ENCODE peak calls at places on chromosome 22, in four cellular contexts. One of them, this sample, is unnamed.

GRCh38 chr22:24466831-24467249 is 28.3 kb upstream of the UPB1 start:
- DNase-seq in IMR-90: peak; percentile 74
- DNase-seq in K562: peak; percentile 27
- DNase-seq in keratinocyte: no peak
- DNase-seq in this sample: peak; percentile 94

GRCh38 chr22:35301370-35301874 is 1.7 kb downstream of the TOM1 start:
- DNase-seq in IMR-90: peak; percentile 96
- DNase-seq in K562: peak; percentile 32
- DNase-seq in keratinocyte: peak; percentile 42
- DNase-seq in this sample: no peak

GRCh38 chr22:42297778-42298177 is 27.3 kb upstream of the TCF20 start:
- DNase-seq in IMR-90: no peak
- DNase-seq in K562: no peak
- DNase-seq in keratinocyte: no peak
- DNase-seq in this sample: no peak

GRCh38 chr22:40231618-40232313 is 54.0 kb downstream of the TNRC6B start:
- DNase-seq in IMR-90: no peak
- DNase-seq in K562: no peak
- DNase-seq in keratinocyte: no peak
- DNase-seq in this sample: no peak

GRCh38 chr22:42281706-42282251 is 11.3 kb upstream of the TCF20 start:
- DNase-seq in IMR-90: no peak
- DNase-seq in K562: no peak
- DNase-seq in keratinocyte: no peak
- DNase-seq in this sample: no peak

GRCh38 chr22:29979645-29980303 is 96.8 kb downstream of the MTMR3 start:
- DNase-seq in IMR-90: no peak
- DNase-seq in K562: no peak
- DNase-seq in keratinocyte: no peak
- DNase-seq in this sample: no peak

GRCh38 chr22:39306456-39307361 is 12.7 kb downstream of the RPL3 start:
- DNase-seq in IMR-90: no peak
- DNase-seq in K562: peak; percentile 68
- DNase-seq in keratinocyte: no peak
- DNase-seq in this sample: peak; percentile 71

GRCh38 chr22:28922540-28923244 is 39.3 kb downstream of the ZNRF3 start:
- DNase-seq in IMR-90: no peak
- DNase-seq in K562: no peak
- DNase-seq in keratinocyte: no peak
- DNase-seq in this sample: no peak

GRCh38 chr22:50732681-50733080 is 5.3 kb upstream of the ACR start:
- DNase-seq in IMR-90: no peak
- DNase-seq in K562: no peak
- DNase-seq in keratinocyte: no peak
- DNase-seq in this sample: no peak
- H3K9me1 ChIP-seq in IMR-90: no peaks in the 10 kb centered on the region
- H3K9me1 ChIP-seq in K562: no peaks in the 10 kb centered on the region
- H3K9me1 ChIP-seq in keratinocyte: no peaks in the 10 kb centered on the region
- H3K9me1 ChIP-seq in this sample: no peaks in the 10 kb centered on the region

GRCh38 chr22:17491090-17491489 is 72.2 kb upstream of the SLC25A18 start:
- DNase-seq in IMR-90: no peak
- DNase-seq in K562: no peak
- DNase-seq in keratinocyte: no peak
- DNase-seq in this sample: no peak

GRCh38 chr22:17492247-17492646 is 71.1 kb upstream of the SLC25A18 start:
- DNase-seq in IMR-90: no peak
- DNase-seq in K562: no peak
- DNase-seq in keratinocyte: no peak
- DNase-seq in this sample: no peak

GRCh38 chr22:17486313-17486712 is 77.0 kb upstream of the SLC25A18 start:
- DNase-seq in IMR-90: no peak
- DNase-seq in K562: peak; percentile 49
- DNase-seq in keratinocyte: no peak
- DNase-seq in this sample: no peak

GRCh38 chr22:17486719-17487118 is 76.6 kb upstream of the SLC25A18 start:
- DNase-seq in IMR-90: no peak
- DNase-seq in K562: no peak
- DNase-seq in keratinocyte: no peak
- DNase-seq in this sample: no peak

DNA sequence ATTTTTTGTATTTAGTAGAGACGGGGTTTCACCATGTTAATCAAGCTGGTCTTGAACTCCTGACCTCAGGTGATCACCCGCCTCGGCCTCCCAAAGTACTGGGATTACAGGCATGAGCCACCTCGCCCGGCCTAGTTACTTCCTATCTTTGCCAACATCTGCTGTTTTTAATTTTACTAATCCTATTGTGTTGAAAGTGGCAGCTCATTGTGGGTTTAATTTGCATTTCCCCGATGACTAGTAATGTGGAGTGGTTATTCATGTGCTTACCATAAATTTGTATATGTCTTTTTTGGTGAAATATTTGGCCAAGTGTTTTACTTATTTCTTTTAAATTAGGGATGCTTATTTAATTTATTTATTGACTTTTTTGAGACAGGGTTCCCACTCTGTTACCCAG is 74.2 kb upstream of the SLC25A18 start:
- DNase-seq in IMR-90: no peak
- DNase-seq in K562: no peak
- DNase-seq in keratinocyte: no peak
- DNase-seq in this sample: no peak
- H3K9me1 ChIP-seq in IMR-90: no peaks in the 10 kb centered on the region
- H3K9me1 ChIP-seq in K562: no peaks in the 10 kb centered on the region
- H3K9me1 ChIP-seq in keratinocyte: no peaks in the 10 kb centered on the region
- H3K9me1 ChIP-seq in this sample: no peaks in the 10 kb centered on the region

DNA sequence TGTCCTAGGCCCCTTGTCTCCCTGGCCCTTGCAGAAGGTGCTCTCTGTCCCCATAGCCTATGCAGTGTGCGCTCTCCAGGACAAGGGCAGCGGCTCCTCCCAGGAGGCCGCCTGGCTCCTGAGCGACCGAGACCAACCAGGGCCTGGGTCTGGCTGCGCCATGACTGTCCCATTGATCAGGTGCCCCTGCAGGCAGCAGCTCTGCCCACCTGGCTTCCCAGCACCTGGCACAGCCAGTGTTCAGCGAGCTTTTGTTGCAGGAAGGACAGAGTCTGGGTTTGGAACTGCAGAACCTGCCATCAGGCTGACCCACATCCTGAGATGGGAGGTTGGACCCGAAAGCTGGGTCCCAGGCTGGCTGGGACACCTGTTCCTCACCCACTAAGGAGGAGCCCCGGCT is 1001.1 kb downstream of the BRD1 start:
- DNase-seq in IMR-90: no peak
- DNase-seq in K562: no peak
- DNase-seq in keratinocyte: no peak
- DNase-seq in this sample: no peak
- H3K9me1 ChIP-seq in IMR-90: no peaks in the 10 kb centered on the region
- H3K9me1 ChIP-seq in K562: no peaks in the 10 kb centered on the region
- H3K9me1 ChIP-seq in keratinocyte: no peaks in the 10 kb centered on the region
- H3K9me1 ChIP-seq in this sample: no peaks in the 10 kb centered on the region

GRCh38 chr22:33903012-33903411 is 17.3 kb downstream of the LARGE1 start:
- DNase-seq in IMR-90: no peak
- DNase-seq in K562: no peak
- DNase-seq in keratinocyte: no peak
- DNase-seq in this sample: no peak

GRCh38 chr22:33897621-33897910 is 22.7 kb downstream of the LARGE1 start:
- DNase-seq in IMR-90: no peak
- DNase-seq in K562: no peak
- DNase-seq in keratinocyte: no peak
- DNase-seq in this sample: no peak

GRCh38 chr22:33898121-33898520 is 22.2 kb downstream of the LARGE1 start:
- DNase-seq in IMR-90: no peak
- DNase-seq in K562: no peak
- DNase-seq in keratinocyte: no peak
- DNase-seq in this sample: no peak

GRCh38 chr22:33906475-33906874 is 13.8 kb downstream of the LARGE1 start:
- DNase-seq in IMR-90: no peak
- DNase-seq in K562: no peak
- DNase-seq in keratinocyte: no peak
- DNase-seq in this sample: no peak

DNA sequence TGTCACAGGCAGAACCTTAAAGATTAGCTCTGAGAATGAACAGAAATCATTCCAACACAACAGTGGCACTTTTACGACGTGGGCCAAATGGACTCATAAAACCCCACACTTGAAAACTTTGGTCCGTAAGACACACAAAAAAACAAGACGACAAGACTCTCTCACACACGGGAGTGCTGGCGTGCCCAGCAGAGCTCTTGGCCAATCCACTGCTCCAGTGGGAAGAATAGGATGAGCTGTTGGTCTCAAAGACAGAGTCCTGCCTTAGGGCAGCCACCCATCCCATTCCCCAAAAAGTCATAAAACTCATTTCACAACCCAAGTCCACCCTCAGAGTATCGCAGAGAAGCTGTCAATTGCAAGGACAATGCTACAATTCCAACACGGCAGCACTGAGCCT is 18.2 kb downstream of the LARGE1 start:
- DNase-seq in IMR-90: no peak
- DNase-seq in K562: no peak
- DNase-seq in keratinocyte: no peak
- DNase-seq in this sample: no peak
- H3K9me1 ChIP-seq in IMR-90: peaks cover 3% of the 10 kb centered on the region
- H3K9me1 ChIP-seq in K562: no peaks in the 10 kb centered on the region
- H3K9me1 ChIP-seq in keratinocyte: no peaks in the 10 kb centered on the region
- H3K9me1 ChIP-seq in this sample: no peaks in the 10 kb centered on the region

GRCh38 chr22:33656808-33657628 is 263.3 kb downstream of the LARGE1 start:
- DNase-seq in IMR-90: no peak
- DNase-seq in K562: no peak
- DNase-seq in keratinocyte: no peak
- DNase-seq in this sample: no peak

GRCh38 chr22:33654173-33654890 is 265.9 kb downstream of the LARGE1 start:
- DNase-seq in IMR-90: no peak
- DNase-seq in K562: no peak
- DNase-seq in keratinocyte: no peak
- DNase-seq in this sample: no peak

GRCh38 chr22:33657670-33658069 is 262.6 kb downstream of the LARGE1 start:
- DNase-seq in IMR-90: no peak
- DNase-seq in K562: no peak
- DNase-seq in keratinocyte: no peak
- DNase-seq in this sample: no peak

GRCh38 chr22:33659423-33659822 is 260.9 kb downstream of the LARGE1 start:
- DNase-seq in IMR-90: no peak
- DNase-seq in K562: no peak
- DNase-seq in keratinocyte: no peak
- DNase-seq in this sample: no peak

DNA sequence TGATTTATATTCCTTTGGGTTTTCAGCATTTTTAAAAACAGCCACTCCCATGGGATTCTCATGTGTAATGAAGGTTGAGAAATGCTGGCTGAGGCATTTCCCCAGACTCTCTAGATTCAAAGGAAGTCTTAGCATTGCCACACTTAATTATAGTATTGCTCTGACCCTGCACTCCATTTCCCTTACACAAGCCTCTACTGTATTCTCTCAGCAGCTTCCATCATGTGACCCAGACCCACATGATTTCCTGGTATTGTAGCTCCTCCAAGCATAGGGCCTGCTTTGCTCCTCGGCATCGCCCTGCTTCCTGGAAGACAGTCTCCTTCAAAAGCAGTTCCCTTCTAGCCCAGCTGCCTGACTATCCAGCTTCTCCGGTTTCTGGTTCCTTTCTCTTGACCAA is 261.5 kb downstream of the LARGE1 start:
- DNase-seq in IMR-90: peak; percentile 8
- DNase-seq in K562: no peak
- DNase-seq in keratinocyte: no peak
- DNase-seq in this sample: no peak
- H3K9me1 ChIP-seq in IMR-90: no peaks in the 10 kb centered on the region
- H3K9me1 ChIP-seq in K562: no peaks in the 10 kb centered on the region
- H3K9me1 ChIP-seq in keratinocyte: no peaks in the 10 kb centered on the region
- H3K9me1 ChIP-seq in this sample: no peaks in the 10 kb centered on the region

GRCh38 chr22:20249797-20250354 is 18.2 kb downstream of the RTN4R start:
- DNase-seq in IMR-90: peak; percentile 39
- DNase-seq in K562: no peak
- DNase-seq in keratinocyte: no peak
- DNase-seq in this sample: peak; percentile 30
- H3K9me1 ChIP-seq in IMR-90: peaks cover 2% of the 10 kb centered on the region
- H3K9me1 ChIP-seq in K562: peaks cover under 1% of the 10 kb centered on the region
- H3K9me1 ChIP-seq in keratinocyte: no peaks in the 10 kb centered on the region
- H3K9me1 ChIP-seq in this sample: no peaks in the 10 kb centered on the region

DNA sequence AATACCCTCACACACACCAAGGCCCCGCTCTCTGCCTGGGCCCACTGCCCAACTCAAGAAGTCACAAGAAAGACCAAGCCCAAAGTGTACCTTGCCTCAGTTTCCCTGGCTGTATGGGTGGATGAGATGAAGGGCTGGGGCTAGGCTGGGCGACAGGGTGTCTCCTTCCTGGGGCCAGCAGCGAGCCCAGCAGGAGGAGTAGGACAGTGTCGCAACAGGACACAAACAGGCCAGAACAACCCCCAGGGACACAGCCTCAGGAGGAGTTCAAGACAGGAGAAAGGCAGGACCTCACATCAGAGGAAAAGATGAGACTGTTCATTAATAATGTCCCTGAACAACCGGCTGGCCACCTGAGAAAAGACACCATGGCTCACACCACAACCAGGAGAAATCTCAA is 13.3 kb downstream of the CSNK1E start:
- DNase-seq in IMR-90: no peak
- DNase-seq in K562: no peak
- DNase-seq in keratinocyte: no peak
- DNase-seq in this sample: no peak
- H3K9me1 ChIP-seq in IMR-90: peaks cover 28% of the 10 kb centered on the region
- H3K9me1 ChIP-seq in K562: peaks cover 2% of the 10 kb centered on the region
- H3K9me1 ChIP-seq in keratinocyte: peaks cover 5% of the 10 kb centered on the region
- H3K9me1 ChIP-seq in this sample: no peaks in the 10 kb centered on the region